ENCODE peak calls at places on chromosomes 11 and 22, in four cellular contexts. D is NCI-H526, X is nephron progenitor cell, C is posterior cingulate gyrus. Z is an unnamed sample.

GRCh38 chr11:1738380-1738779 is 12.0 kb downstream of the IFITM10 start:
- DNase-seq in D (no peak), X (no peak), C (no peak), Z (no peak)

GRCh38 chr22:48736593-48737460 is 1090.8 kb downstream of the BRD1 start:
- DNase-seq in D (no peak), X (no peak), C (no peak), Z (peak)

GRCh38 chr11:71332046-71332445 is 79.7 kb upstream of the SHANK2 start:
- DNase-seq in D (no peak), X (no peak), C (no peak), Z (no peak)

GRCh38 chr11:109166441-109166840 is 255.5 kb upstream of the C11orf87 start:
- DNase-seq in D (no peak), X (no peak), C (no peak), Z (no peak)

GRCh38 chr22:49574205-49574604 is 253.5 kb downstream of the BRD1 start:
- DNase-seq in D (no peak), X (no peak), C (no peak), Z (peak)

GRCh38 chr11:12769834-12770345 is 95.7 kb downstream of the TEAD1 start:
- DNase-seq in D (no peak), X (no peak), C (no peak), Z (no peak)

GRCh38 chr11:68038226-68038717 is 553 bp upstream of the TCIRG1 start:
- DNase-seq in D (no peak), X (no peak), C (no peak), Z (no peak)

GRCh38 chr11:8192896-8193209 is 24.0 kb upstream of the RIC3 start:
- DNase-seq in D (no peak), X (no peak), C (no peak), Z (no peak)

GRCh38 chr11:43580735-43581369 is 99.7 kb upstream of the HSD17B12 start:
- DNase-seq in D (no peak), X (peak), C (no peak), Z (no peak)

GRCh38 chr11:62980133-62980760 is 4.5 kb downstream of the SLC22A6 start:
- DNase-seq in D (no peak), X (peak), C (no peak), Z (no peak)

GRCh38 chr22:46068908-46069481 is 81.3 kb upstream of the PPARA start:
- DNase-seq in D (no peak), X (no peak), C (peak), Z (peak)

GRCh38 chr11:72781313-72782080 is 12.3 kb downstream of the STARD10 start:
- DNase-seq in D (peak), X (peak), C (peak), Z (no peak)

GRCh38 chr11:7696424-7696823 is 9.9 kb downstream of the OVCH2 start:
- DNase-seq in D (no peak), X (no peak), C (no peak), Z (no peak)

Z was measured in suprapubic skin.